ENCODE peak calls at places on chromosomes 3 and 15, in nine cellular contexts. E, M, H, P, B, K, X, S and C are unnamed samples.

GRCh38 chr3:79729096-79729495 is 38.7 kb downstream of the ROBO1 start:
- DNase-seq in E (no peak), B (no peak), M (no peak), P (no peak), S (no peak), K (no peak), H (no peak), X (no peak), C (no peak)

GRCh38 chr3:77025476-77025875 is 14.4 kb upstream of the ROBO2 start:
- DNase-seq in X (no peak), H (no peak), P (no peak), M (no peak), B (no peak), E (no peak), S (no peak), K (no peak), C (no peak)

GRCh38 chr15:37009288-37009687 is 91.1 kb downstream of the MEIS2 start:
- DNase-seq in K (no peak), X (no peak), E (no peak), B (no peak), P (no peak), M (peak), S (no peak), H (no peak), C (no peak)

GRCh38 chr3:112818289-112818688 is 28.4 kb downstream of the CD200R1L start:
- DNase-seq in E (no peak), S (no peak), K (no peak), B (no peak), X (no peak), P (no peak), M (no peak), H (no peak), C (no peak)

GRCh38 chr3:155871746-155872158 is 1.3 kb downstream of the GMPS start:
- DNase-seq in X (no peak), H (no peak), B (no peak), E (no peak), S (no peak), M (no peak), P (no peak), K (no peak), C (no peak)

GRCh38 chr15:89971592-89971997 is 29.5 kb upstream of the ZNF710 start:
- DNase-seq in K (peak), S (no peak), H (peak), E (no peak), P (peak), B (peak), M (peak), X (peak), C (no peak)

GRCh38 chr3:141845407-141846049 is 30.9 kb upstream of the ATP1B3 start:
- DNase-seq in P (no peak), S (no peak), H (peak), M (no peak), K (peak), E (no peak), B (no peak), X (no peak), C (no peak)

GRCh38 chr3:58565621-58566397 is 11.4 kb downstream of the FAM107A start:
- DNase-seq in M (no peak), B (no peak), K (no peak), S (peak), E (no peak), P (no peak), X (no peak), H (no peak), C (peak)

GRCh38 chr3:108283006-108283405 is 13.3 kb upstream of the HHLA2 start:
- DNase-seq in S (no peak), X (no peak), P (no peak), K (no peak), M (no peak), E (no peak), H (no peak), B (no peak), C (no peak)

GRCh38 chr3:109081746-109082510 is 36.0 kb downstream of the MORC1 start:
- DNase-seq in P (peak), B (peak), S (no peak), K (peak), E (no peak), X (no peak), M (peak), H (peak), C (no peak)

GRCh38 chr15:55774113-55774970 is 31.4 kb upstream of the PRTG start:
- DNase-seq in B (no peak), X (no peak), S (no peak), H (peak), M (peak), E (no peak), K (no peak), P (no peak), C (no peak)

GRCh38 chr3:56812749-56813655 is 11.3 kb upstream of the ARHGEF3 start:
- DNase-seq in H (no peak), P (peak), E (no peak), X (no peak), M (no peak), B (no peak), S (no peak), K (no peak), C (no peak)

GRCh38 chr3:42262525-42262924 is 3.5 kb downstream of the CCK start:
- DNase-seq in H (no peak), P (no peak), M (no peak), K (no peak), B (no peak), E (no peak), X (no peak), S (no peak), C (no peak)

GRCh38 chr3:112128843-112129727 is 4.0 kb downstream of the GCSAM start:
- DNase-seq in E (no peak), M (no peak), X (no peak), B (no peak), H (no peak), S (no peak), K (no peak), P (no peak), C (no peak)

GRCh38 chr15:35448294-35448693 is 97.7 kb downstream of the DPH6 start:
- DNase-seq in M (no peak), P (no peak), X (no peak), H (no peak), S (no peak), E (no peak), B (no peak), K (no peak), C (no peak)

GRCh38 chr3:104411760-104412159 is 954.9 kb upstream of the ALCAM start:
- DNase-seq in B (no peak), S (no peak), E (no peak), K (no peak), M (no peak), X (no peak), H (no peak), P (no peak), C (no peak)

GRCh38 chr15:25664761-25665160 is 198.4 kb downstream of the ATP10A start:
- DNase-seq in B (no peak), K (no peak), M (no peak), E (no peak), X (no peak), S (no peak), H (no peak), P (no peak), C (no peak)

GRCh38 chr3:45491344-45491743 is 103.0 kb downstream of the LARS2 start:
- DNase-seq in K (no peak), B (no peak), E (no peak), M (no peak), H (no peak), X (no peak), S (no peak), P (no peak), C (no peak)
- TF ChIP-seq CTCF in K (no peak), B (no peak), E (no peak), M (no peak), H (no peak), X (no peak), S (no peak), P (no peak), C (no peak)

GRCh38 chr3:171260899-171261298 is 199.3 kb downstream of the TNIK start:
- DNase-seq in X (no peak), M (no peak), K (no peak), H (no peak), E (no peak), S (no peak), P (no peak), B (no peak), C (no peak)

GRCh38 chr3:171257251-171258179 is 202.7 kb downstream of the TNIK start:
- DNase-seq in X (no peak), S (no peak), E (no peak), B (peak), P (no peak), H (no peak), M (no peak), K (no peak), C (no peak)

GRCh38 chr3:171256445-171257250 is 203.6 kb downstream of the TNIK start:
- DNase-seq in H (no peak), E (no peak), M (no peak), K (no peak), P (no peak), X (no peak), B (no peak), S (no peak), C (no peak)

GRCh38 chr3:171260430-171260829 is 199.8 kb downstream of the TNIK start:
- DNase-seq in B (no peak), P (no peak), E (no peak), X (no peak), K (no peak), H (no peak), M (no peak), S (no peak), C (no peak)

DNA sequence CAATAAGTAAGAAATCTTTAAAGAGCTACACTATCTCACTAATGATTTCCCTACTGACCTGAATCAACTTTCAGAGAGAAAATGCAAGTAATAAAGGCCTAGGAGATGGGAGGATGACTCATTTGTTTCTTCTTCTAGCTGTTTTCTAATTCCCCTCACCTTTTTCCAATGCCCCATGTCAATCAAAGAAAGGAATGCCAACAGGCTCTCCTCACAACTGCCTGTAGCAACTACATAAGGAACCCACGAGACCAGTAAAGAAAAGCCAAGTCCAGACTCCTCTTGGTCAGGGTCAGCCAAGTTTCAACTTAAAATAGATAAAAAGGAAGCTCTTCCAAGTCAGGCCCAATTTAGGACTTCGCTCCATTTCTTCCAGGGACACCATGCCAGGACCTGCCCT is 201.9 kb downstream of the TNIK start:
- DNase-seq in S (no peak), K (no peak), E (no peak), B (no peak), P (no peak), H (no peak), X (no peak), M (no peak), C (no peak)
- TF ChIP-seq POLR2AphosphoS5 in S (no peak), K (no peak), E (no peak), B (no peak), P (no peak), H (no peak), X (no peak), M (no peak), C (peak)

DNA sequence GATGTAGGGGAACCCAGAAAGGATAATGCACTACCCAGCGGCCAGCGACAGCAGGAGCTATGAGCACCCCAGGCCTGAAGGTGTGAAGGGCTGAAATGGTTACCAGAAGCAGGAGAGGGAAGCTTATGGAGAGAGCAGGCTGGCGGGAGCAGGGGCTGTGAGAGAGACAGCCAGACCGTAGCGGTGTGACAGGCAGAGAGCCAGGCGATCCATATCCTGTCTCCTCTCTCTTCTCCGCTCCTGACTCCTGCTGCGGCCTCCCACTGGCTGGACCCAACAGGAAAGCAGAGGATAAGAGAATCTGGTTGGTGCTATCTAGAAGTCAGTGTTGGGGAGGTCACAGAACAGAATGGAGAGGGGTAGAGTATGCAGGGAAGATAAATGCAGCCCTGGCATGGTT is 49.9 kb downstream of the BTD start:
- DNase-seq in P (no peak), B (no peak), H (no peak), M (no peak), X (no peak), E (no peak), S (no peak), K (no peak), C (no peak)
- TF ChIP-seq CTCF in P (no peak), B (no peak), H (no peak), M (no peak), X (no peak), E (no peak), S (no peak), K (no peak), C (no peak)

DNA sequence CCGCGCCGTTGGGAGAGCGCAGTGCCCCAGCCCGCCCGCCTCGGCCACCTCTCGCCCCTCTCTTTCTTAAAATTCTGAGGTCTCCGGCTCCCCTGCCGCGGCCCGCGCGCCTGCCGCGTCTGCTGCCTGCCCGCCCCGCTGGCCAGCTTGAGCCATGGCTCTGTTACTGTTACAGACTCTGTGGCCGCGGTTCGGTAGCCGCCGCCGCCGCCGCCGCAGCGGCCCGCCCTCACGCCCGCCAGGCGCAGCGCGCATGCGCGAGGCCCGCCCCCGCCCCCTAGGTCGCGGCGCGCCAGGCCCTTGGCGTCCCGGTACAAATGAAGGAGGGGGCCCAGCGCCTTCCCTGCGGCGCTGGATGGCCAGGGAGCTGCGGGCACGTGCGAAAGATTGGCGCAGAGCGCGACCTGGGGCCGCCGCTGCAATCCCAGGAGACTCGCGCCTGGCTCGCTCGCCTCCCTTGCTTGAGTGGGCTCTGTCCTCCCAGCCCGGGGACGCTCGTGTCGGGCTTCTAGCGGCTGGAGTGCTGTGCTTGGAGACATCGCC is at the start of gene ONECUT1:
- DNase-seq in S (no peak), M (peak), X (peak), P (no peak), K (no peak), B (no peak), E (no peak), H (peak), C (no peak)
- TF ChIP-seq POLR2AphosphoS5 in S (no peak), M (no peak), X (no peak), P (no peak), K (no peak), B (no peak), E (no peak), H (no peak), C (peak)

DNA sequence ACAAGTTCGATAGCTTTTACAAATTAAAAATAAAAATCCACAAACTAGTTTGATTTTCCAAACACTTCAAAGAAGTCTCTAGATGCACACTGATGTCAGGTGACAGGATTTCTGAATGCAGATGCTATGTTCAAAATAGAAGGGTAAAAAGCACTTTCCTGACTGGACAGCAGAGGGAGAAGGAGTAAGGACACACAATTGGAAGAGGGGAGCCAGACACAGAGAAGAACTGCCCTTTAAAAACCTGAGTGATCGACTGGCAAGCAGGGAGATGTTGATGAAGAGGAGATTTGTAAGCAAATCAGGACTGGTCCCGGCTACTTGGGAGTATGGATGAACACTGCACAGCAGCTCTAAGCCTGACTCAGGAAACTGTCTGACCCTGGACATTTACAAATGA is 612.8 kb downstream of the MAGI1 start:
- DNase-seq in P (no peak), S (no peak), X (no peak), K (no peak), E (no peak), B (no peak), H (peak), M (peak), C (no peak)
- TF ChIP-seq CTCF in P (peak), S (no peak), X (no peak), K (no peak), E (no peak), B (no peak), H (peak), M (peak), C (peak)

GRCh38 chr3:153052096-153052460 is 109.9 kb upstream of the RAP2B start:
- DNase-seq in M (peak), K (no peak), X (no peak), P (peak), S (no peak), E (peak), H (peak), B (no peak), C (peak)
- TF ChIP-seq POLR2AphosphoS5 in M (no peak), K (no peak), X (no peak), P (no peak), S (no peak), E (peak), H (no peak), B (no peak), C (peak)

GRCh38 chr15:49215768-49216739 is 46.0 kb downstream of the GALK2 start:
- DNase-seq in E (no peak), S (no peak), H (no peak), M (no peak), K (no peak), X (no peak), B (peak), P (no peak), C (no peak)
- TF ChIP-seq CTCF in E (no peak), S (no peak), H (no peak), M (no peak), K (peak), X (peak), B (peak), P (no peak), C (no peak)